ENCODE peak calls at places on chromosomes 12 and 14, in seven cellular contexts. R, C, X, V, A, U and L are unnamed samples. For H3K79me1, the result is how much of the 10 kb centered on the place peaks cover.

GRCh38 chr12:80242341-80242740 is 143.0 kb downstream of the OTOGL start:
- DNase-seq in R (no peak), C (no peak), X (no peak), V (no peak), A (no peak), U (no peak), L (no peak)

GRCh38 chr14:71231521-71232393 is 324.5 kb downstream of the PCNX1 start:
- DNase-seq in R (no peak), C (peak), X (no peak), V (peak), A (peak), U (no peak), L (no peak)

GRCh38 chr14:77565289-77566081 is 51.0 kb downstream of the SPTLC2 start:
- DNase-seq in R (peak), C (no peak), X (no peak), V (no peak), A (no peak), U (no peak), L (no peak)

GRCh38 chr14:103568952-103569351 is 6.2 kb downstream of the COA8 start:
- DNase-seq in R (no peak), C (no peak), X (no peak), V (peak), A (no peak), U (peak), L (no peak)

GRCh38 chr12:48002773-48003218 is 1.5 kb downstream of the COL2A1 start:
- DNase-seq in R (peak), C (no peak), X (peak), V (peak), A (peak), U (peak), L (no peak)

GRCh38 chr12:127728285-127728684 is 538.7 kb upstream of the TMEM132C start:
- DNase-seq in R (no peak), C (no peak), X (no peak), V (no peak), A (no peak), U (no peak), L (no peak)

GRCh38 chr14:105411017-105411941 is 8.3 kb upstream of the MTA1 start:
- DNase-seq in R (peak), C (peak), X (peak), V (no peak), A (peak), U (peak), L (no peak)

GRCh38 chr14:44613061-44613712 is 106.1 kb upstream of the FSCB start:
- DNase-seq in R (no peak), C (no peak), X (no peak), V (no peak), A (no peak), U (no peak), L (no peak)

GRCh38 chr12:128570191-128571065 is 253.3 kb downstream of the SLC15A4 start:
- DNase-seq in R (no peak), C (no peak), X (no peak), V (no peak), A (no peak), U (no peak), L (no peak)

GRCh38 chr12:108939594-108939993 is 59.7 kb downstream of the DAO start:
- DNase-seq in R (peak), C (peak), X (peak), V (peak), A (no peak), U (peak), L (peak)

GRCh38 chr12:40727774-40728483 is 35.7 kb downstream of the CNTN1 start:
- DNase-seq in R (no peak), C (no peak), X (no peak), V (peak), A (no peak), U (no peak), L (no peak)

GRCh38 chr12:119809023-119809422 is 68.1 kb downstream of the CIT start:
- DNase-seq in R (no peak), C (no peak), X (no peak), V (no peak), A (no peak), U (no peak), L (no peak)

GRCh38 chr12:70507442-70507841 is 129.8 kb downstream of the PTPRB start:
- DNase-seq in R (no peak), C (no peak), X (no peak), V (peak), A (no peak), U (no peak), L (no peak)

GRCh38 chr12:89796798-89797382 is 88.3 kb upstream of the ATP2B1 start:
- DNase-seq in R (no peak), C (no peak), X (no peak), V (peak), A (no peak), U (no peak), L (no peak)

GRCh38 chr14:52351191-52351560 is 37.1 kb downstream of the PTGER2 start:
- DNase-seq in R (peak), C (no peak), X (peak), V (peak), A (no peak), U (no peak), L (no peak)
- H3K23ac ChIP-seq in R (peak), C (no peak), X (no peak), V (no peak), A (no peak), U (no peak), L (no peak)

DNA sequence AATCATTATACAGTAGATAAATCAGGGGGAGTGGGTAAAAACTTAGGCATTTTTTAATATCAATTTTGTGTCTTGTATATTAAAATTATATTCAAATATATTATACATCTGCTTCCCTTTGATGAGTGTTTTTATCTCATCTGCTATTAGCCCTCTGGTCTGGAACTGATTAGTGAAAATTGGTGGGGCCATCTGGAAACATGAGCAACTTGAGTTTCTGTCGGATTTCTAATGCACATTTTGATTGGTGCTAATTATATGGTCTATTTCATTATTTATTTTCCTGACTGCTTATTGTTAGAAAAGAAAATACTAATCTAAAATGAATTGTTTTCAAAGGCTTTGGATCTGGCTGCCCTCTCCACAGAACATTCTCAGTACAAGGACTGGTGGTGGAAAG is 28.2 kb downstream of the TTC8 start:
- DNase-seq in R (no peak), C (no peak), X (no peak), V (no peak), A (no peak), U (no peak), L (no peak)
- H3K79me1 ChIP-seq in R (under half), C (under half), X (under half), V (under half), A (under half), U (under half), L (under half)

DNA sequence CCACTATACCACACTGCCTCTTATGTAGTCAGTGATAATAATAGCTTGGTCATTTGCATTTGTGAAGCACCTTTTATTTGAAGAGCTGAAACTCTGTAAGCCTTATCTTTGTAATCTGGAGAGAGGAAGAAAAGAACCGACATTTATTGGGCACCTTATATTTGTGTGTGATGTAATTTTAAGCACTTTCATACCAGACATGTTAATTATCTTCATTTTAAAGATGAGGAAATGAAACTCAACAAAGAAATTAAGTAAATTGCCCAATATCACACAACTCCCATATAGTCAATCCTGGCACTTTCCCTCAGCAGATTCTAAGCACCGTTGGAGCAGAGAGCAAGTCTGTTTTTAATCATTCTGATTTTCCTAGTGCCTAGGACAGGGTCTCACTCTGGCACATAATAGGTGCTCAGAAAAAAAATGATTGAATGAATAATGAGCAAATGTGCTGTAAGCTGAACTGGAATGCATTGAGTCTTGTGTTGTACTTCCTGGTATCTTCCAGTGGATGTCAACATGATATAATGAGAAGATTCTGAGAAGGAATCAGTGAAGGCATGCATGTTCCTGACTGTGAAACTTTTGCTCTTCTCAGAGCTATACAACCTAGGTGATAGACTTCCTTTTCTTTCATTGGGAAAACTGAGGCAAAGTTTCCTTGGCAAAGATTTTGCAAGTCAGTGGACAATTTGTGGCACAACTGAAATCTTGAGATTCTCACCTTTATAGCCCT is 418.9 kb downstream of the ZFP36L1 start:
- DNase-seq in R (no peak), C (no peak), X (no peak), V (no peak), A (no peak), U (no peak), L (no peak)
- H3K23ac ChIP-seq in R (no peak), C (no peak), X (no peak), V (no peak), A (no peak), U (no peak), L (no peak)

GRCh38 chr12:53727310-53728041 is at the start of gene CALCOCO1:
- DNase-seq in R (peak), C (peak), X (peak), V (peak), A (peak), U (peak), L (peak)

GRCh38 chr12:53728206-53728605 is 954 bp upstream of the CALCOCO1 start:
- DNase-seq in R (no peak), C (no peak), X (no peak), V (no peak), A (no peak), U (no peak), L (no peak)

GRCh38 chr12:53726946-53727309 is 324 bp downstream of the CALCOCO1 start:
- DNase-seq in R (peak), C (no peak), X (peak), V (no peak), A (no peak), U (no peak), L (no peak)

GRCh38 chr12:53725824-53726223 is 1.4 kb downstream of the CALCOCO1 start:
- DNase-seq in R (peak), C (no peak), X (no peak), V (no peak), A (no peak), U (no peak), L (no peak)

GRCh38 chr12:53726342-53726741 is 910 bp downstream of the CALCOCO1 start:
- DNase-seq in R (no peak), C (no peak), X (no peak), V (no peak), A (no peak), U (no peak), L (no peak)
- H3K79me1 ChIP-seq in R (under half), C (under half), X (under half), V (under half), A (under half), U (under half), L (under half)

GRCh38 chr12:91852646-91853045 is 293.0 kb downstream of the BTG1 start:
- DNase-seq in R (no peak), C (no peak), X (peak), V (no peak), A (no peak), U (no peak), L (no peak)

GRCh38 chr12:91853350-91854127 is 292.1 kb downstream of the BTG1 start:
- DNase-seq in R (no peak), C (no peak), X (no peak), V (no peak), A (no peak), U (no peak), L (no peak)

GRCh38 chr12:91858186-91858585 is 287.5 kb downstream of the BTG1 start:
- DNase-seq in R (no peak), C (no peak), X (no peak), V (no peak), A (no peak), U (no peak), L (no peak)

GRCh38 chr12:91851741-91852477 is 293.7 kb downstream of the BTG1 start:
- DNase-seq in R (no peak), C (no peak), X (no peak), V (no peak), A (no peak), U (no peak), L (no peak)

DNA sequence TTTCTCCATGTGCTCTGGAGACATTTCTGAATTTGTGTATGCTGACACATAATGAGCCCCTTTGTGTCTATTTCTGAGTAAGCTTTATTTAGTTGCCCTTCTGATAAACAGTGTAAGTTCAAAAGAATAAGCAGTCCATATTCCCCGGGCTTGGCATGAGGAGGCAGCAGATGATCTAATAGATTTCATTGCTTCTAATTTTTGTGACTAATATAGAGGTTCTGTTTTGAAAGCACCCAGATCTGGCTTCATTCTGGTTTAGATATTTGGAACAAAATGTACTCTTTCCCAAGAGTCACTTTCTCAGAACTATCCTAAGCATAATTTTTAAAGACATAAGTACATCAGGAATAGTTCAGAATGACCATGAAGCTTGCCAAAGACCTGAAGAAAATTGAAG is 290.9 kb downstream of the BTG1 start:
- DNase-seq in R (peak), C (no peak), X (peak), V (no peak), A (no peak), U (no peak), L (no peak)
- H3K23ac ChIP-seq in R (no peak), C (no peak), X (no peak), V (no peak), A (no peak), U (no peak), L (no peak)